ENCODE peak calls at places on chromosomes 13 and 19, in ten cellular contexts. G is astrocyte of the spinal cord; W is choroid plexus epithelial cell; T is left ventricle myocardium superior; E is left kidney; I is activated T-helper 1 cell treated with anti-CD3 and anti-CD28 coated beads, Interleukin-12 subunit alpha, Interleukin-12 subunit beta, Interleukin-2, Interleukin-4 antibody, amounts not matched to agents 30 ng/mL and 10 ng/mL and 1 ng/mL, durations not matched to agents 14 hours and 24 hours and 36 hours; X is dermis blood vessel endothelial cell; A is SW 1271; D is T1000; Z is AG08396. V is an unnamed sample.

GRCh38 chr19:4414800-4415251 is 12.4 kb downstream of the CHAF1A start:
- DNase-seq in G (peak; percentile 16), Z (peak; percentile 51), D (no peak), I (no peak), A (no peak), X (no peak), W (peak; percentile 61), E (peak; percentile 59), T (no peak), V (no peak)

GRCh38 chr13:34867590-34867989 is 74.5 kb upstream of the NBEA start:
- DNase-seq in A (no peak), Z (no peak), G (peak; percentile 62), E (no peak), D (no peak), W (peak; percentile 68), T (no peak), X (no peak), I (no peak), V (no peak)

GRCh38 chr19:39430675-39431593 is 4.8 kb downstream of the RPS16 start:
- DNase-seq in T (no peak), Z (no peak), E (no peak), D (peak; percentile 69), I (peak; percentile 71), A (peak; percentile 89), W (peak; percentile 99), G (peak; percentile 100), X (peak; percentile 100), V (no peak)

GRCh38 chr19:1400281-1401137 is 833 bp downstream of the GAMT start:
- DNase-seq in W (no peak), T (peak; percentile 81), Z (peak; percentile 73), A (peak; percentile 19), G (no peak), E (peak; percentile 59), X (no peak), D (no peak), I (no peak), V (peak; percentile 47)

GRCh38 chr13:80313668-80314278 is 27.2 kb downstream of the SPRY2 start:
- DNase-seq in W (no peak), D (no peak), A (no peak), E (no peak), X (no peak), G (no peak), T (no peak), Z (no peak), I (no peak), V (no peak)

GRCh38 chr13:110444226-110444653 is 117.3 kb downstream of the RAB20 start:
- DNase-seq in X (no peak), I (no peak), Z (peak; percentile 47), W (peak; percentile 89), E (no peak), A (no peak), D (no peak), G (peak; percentile 68), T (no peak), V (no peak)

GRCh38 chr19:40229484-40229883 is 3.0 kb upstream of the CCNP start:
- DNase-seq in T (no peak), I (no peak), D (no peak), G (peak; percentile 22), E (no peak), A (no peak), X (peak; percentile 26), W (no peak), Z (peak; percentile 67), V (no peak)

GRCh38 chr13:41995946-41996345 is 35.0 kb upstream of the VWA8 start:
- DNase-seq in E (no peak), Z (no peak), W (peak; percentile 64), T (no peak), G (peak; percentile 43), X (no peak), I (no peak), D (no peak), A (no peak), V (no peak)

GRCh38 chr19:7709932-7710460 is 8.1 kb upstream of the FCER2 start:
- DNase-seq in E (no peak), W (no peak), I (no peak), D (no peak), Z (no peak), X (no peak), G (no peak), T (no peak), A (no peak), V (no peak)

GRCh38 chr19:44891016-44891882 is at the start of gene TOMM40:
- DNase-seq in E (peak; percentile 40), I (no peak), D (peak; percentile 59), X (peak; percentile 18), G (no peak), T (peak; percentile 100), A (no peak), W (no peak), Z (peak; percentile 99), V (peak; percentile 100)

GRCh38 chr19:17286742-17287141 is 5.0 kb downstream of the ANKLE1 start:
- DNase-seq in I (no peak), X (no peak), W (no peak), T (no peak), Z (no peak), G (no peak), E (no peak), D (no peak), A (no peak), V (no peak)

GRCh38 chr19:32373614-32374295 is 28.3 kb downstream of the ZNF507 start:
- DNase-seq in X (peak; percentile 96), I (no peak), A (peak; percentile 99), G (peak; percentile 98), W (peak; percentile 99), E (peak; percentile 66), D (peak; percentile 76), Z (peak; percentile 73), T (no peak), V (peak; percentile 76)

GRCh38 chr13:62357887-62358645 is 942.4 kb upstream of the PCDH20 start:
- DNase-seq in X (no peak), I (no peak), D (no peak), Z (no peak), E (peak; percentile 71), T (no peak), A (peak; percentile 54), W (peak; percentile 83), G (peak; percentile 54), V (peak; percentile 88)

GRCh38 chr19:29665215-29665825 is at the start of gene PLEKHF1:
- DNase-seq in T (peak; percentile 98), E (peak; percentile 94), W (peak; percentile 70), D (peak; percentile 66), G (peak; percentile 76), X (peak; percentile 87), Z (peak; percentile 95), A (peak; percentile 80), I (peak; percentile 92), V (peak; percentile 84)

GRCh38 chr13:73109288-73109899 is 50.6 kb downstream of the KLF5 start:
- DNase-seq in I (no peak), A (no peak), G (no peak), X (no peak), W (no peak), T (no peak), D (no peak), Z (no peak), E (no peak), V (peak; percentile 22)

GRCh38 chr13:74287672-74288169 is 153.5 kb upstream of the KLF12 start:
- DNase-seq in Z (peak; percentile 32), A (no peak), D (no peak), G (peak; percentile 83), E (peak; percentile 95), X (peak; percentile 74), T (peak; percentile 81), W (peak; percentile 85), I (peak; percentile 60), V (peak; percentile 94)

GRCh38 chr19:45385392-45386221 is 15.2 kb upstream of the ERCC2 start:
- DNase-seq in A (no peak), E (peak; percentile 41), X (no peak), Z (no peak), D (no peak), G (no peak), T (no peak), W (no peak), I (no peak), V (peak; percentile 74)

GRCh38 chr19:19835560-19836038 is 14.0 kb upstream of the ZNF506 start:
- DNase-seq in Z (no peak), I (no peak), A (no peak), D (no peak), G (no peak), E (no peak), W (no peak), T (no peak), X (no peak), V (no peak)

GRCh38 chr13:72726721-72727416 is 560 bp downstream of the MZT1 start:
- DNase-seq in T (peak; percentile 60), A (no peak), X (peak; percentile 27), Z (peak; percentile 45), E (peak; percentile 72), I (peak; percentile 37), G (peak; percentile 6), W (peak; percentile 23), D (no peak), V (peak; percentile 64)

GRCh38 chr19:3100331-3100730 is 6.2 kb downstream of the GNA11 start:
- DNase-seq in W (no peak), G (no peak), I (no peak), A (no peak), T (no peak), E (no peak), Z (no peak), X (no peak), D (no peak), V (no peak)

GRCh38 chr19:43699506-43700367 is 16.1 kb upstream of the IRGC start:
- DNase-seq in T (peak; percentile 44), A (no peak), D (no peak), E (peak; percentile 90), W (peak; percentile 34), G (peak; percentile 43), I (no peak), Z (peak; percentile 39), X (peak; percentile 67), V (peak; percentile 64)

GRCh38 chr19:55676384-55676783 is 1.4 kb downstream of the EPN1 start:
- DNase-seq in A (no peak), Z (no peak), I (no peak), X (peak; percentile 27), D (no peak), E (no peak), T (peak; percentile 60), G (no peak), W (peak; percentile 31), V (peak; percentile 11)

GRCh38 chr13:92187378-92187989 is 789.1 kb downstream of the GPC5 start:
- DNase-seq in W (peak; percentile 73), D (no peak), Z (peak; percentile 33), X (peak; percentile 39), A (peak; percentile 36), G (peak; percentile 62), E (peak; percentile 66), I (no peak), T (no peak), V (peak; percentile 73)

GRCh38 chr19:16586477-16586871 is 14.3 kb upstream of the SLC35E1 start:
- DNase-seq in T (peak; percentile 30), I (no peak), E (no peak), W (no peak), X (no peak), D (no peak), G (no peak), Z (no peak), A (no peak), V (no peak)

GRCh38 chr13:35144496-35144895 is 202.4 kb downstream of the NBEA start:
- DNase-seq in I (no peak), E (no peak), D (no peak), G (no peak), Z (peak; percentile 2), T (no peak), X (no peak), W (no peak), A (no peak), V (no peak)

GRCh38 chr19:38004505-38005223 is 97.7 kb downstream of the SIPA1L3 start:
- DNase-seq in W (peak; percentile 98), G (peak; percentile 97), T (peak; percentile 76), Z (peak; percentile 90), I (no peak), X (peak; percentile 97), E (peak; percentile 98), A (peak; percentile 50), D (peak; percentile 79), V (peak; percentile 97)

GRCh38 chr13:95445116-95445515 is 107.4 kb upstream of the CLDN10 start:
- DNase-seq in W (no peak), D (no peak), T (no peak), A (no peak), I (no peak), X (no peak), Z (no peak), G (no peak), E (no peak), V (no peak)

GRCh38 chr13:100594731-100595130 is 6.1 kb upstream of the GGACT start:
- DNase-seq in A (no peak), I (no peak), D (no peak), G (no peak), E (no peak), W (no peak), T (no peak), Z (no peak), X (no peak), V (peak; percentile 14)